ENCODE peak calls at places on chromosomes 11 and 22, in five cellular contexts. C is DND-41, M is PC-9, F is PC-3, W is GM23248. R is an unnamed sample. For H3K4me1, the result is how much of the 10 kb centered on the place peaks cover.

GRCh38 chr11:76166314-76166713 is 40.0 kb downstream of the WNT11 start:
- DNase-seq in C (no peak), F (no peak), M (no peak), W (no peak), R (no peak)

GRCh38 chr11:61554172-61554988 is 26.5 kb downstream of the SYT7 start:
- DNase-seq in C (no peak), W (no peak), F (no peak), M (no peak), R (no peak)

GRCh38 chr11:62439785-62440602 is 21.2 kb downstream of the SCGB1A1 start:
- DNase-seq in W (peak), C (no peak), F (peak), M (no peak), R (peak)

GRCh38 chr11:66749091-66749490 is 20.1 kb upstream of the SPTBN2 start:
- DNase-seq in W (no peak), F (peak), C (no peak), M (peak), R (no peak)

GRCh38 chr11:105719073-105719846 is 109.4 kb downstream of the GRIA4 start:
- DNase-seq in C (no peak), F (peak), M (peak), W (no peak), R (peak)

GRCh38 chr11:115911656-115912055 is 407.4 kb upstream of the CADM1 start:
- DNase-seq in M (no peak), F (no peak), C (no peak), W (no peak), R (no peak)

GRCh38 chr11:113581713-113582112 is 106.5 kb upstream of the DRD2 start:
- DNase-seq in C (no peak), M (no peak), W (no peak), F (no peak), R (no peak)

GRCh38 chr22:28034760-28035401 is 115.8 kb upstream of the PITPNB start:
- DNase-seq in C (peak), M (no peak), F (peak), W (peak), R (peak)

GRCh38 chr22:29031236-29031982 is 30.2 kb downstream of the C22orf31 start:
- DNase-seq in C (no peak), M (peak), F (peak), W (peak), R (peak)

GRCh38 chr22:21068681-21069276 is 23.0 kb downstream of the LRRC74B start:
- DNase-seq in W (no peak), C (no peak), M (no peak), F (no peak), R (no peak)

GRCh38 chr11:2129699-2130366 is 9.4 kb downstream of the IGF2 start:
- DNase-seq in M (no peak), W (no peak), C (no peak), F (no peak), R (no peak)

GRCh38 chr11:32334822-32335221 is 100.5 kb downstream of the WT1 start:
- DNase-seq in M (no peak), F (peak), C (peak), W (peak), R (no peak)

GRCh38 chr11:73916435-73916834 is 34.4 kb upstream of the DNAJB13 start:
- DNase-seq in M (no peak), F (peak), C (no peak), W (peak), R (peak)

GRCh38 chr11:75066061-75066460 is 30.6 kb downstream of the OR2AT4 start:
- DNase-seq in F (peak), C (no peak), M (no peak), W (no peak), R (peak)

GRCh38 chr22:39926175-39927152 is 25.6 kb downstream of the GRAP2 start:
- DNase-seq in W (no peak), C (peak), F (no peak), M (no peak), R (no peak)

GRCh38 chr11:64074239-64074638 is 38.5 kb downstream of the FLRT1 start:
- DNase-seq in F (no peak), M (no peak), C (no peak), W (peak), R (no peak)

GRCh38 chr11:44605068-44605708 is 39.7 kb downstream of the CD82 start:
- DNase-seq in F (no peak), M (no peak), W (no peak), C (no peak), R (no peak)

GRCh38 chr11:78414321-78415051 is 3.1 kb downstream of the GAB2 start:
- DNase-seq in W (peak), C (no peak), M (no peak), F (peak), R (no peak)

GRCh38 chr11:61480936-61481335 is 27.6 kb upstream of the LRRC10B start:
- DNase-seq in F (peak), C (peak), M (peak), W (no peak), R (no peak)

DNA sequence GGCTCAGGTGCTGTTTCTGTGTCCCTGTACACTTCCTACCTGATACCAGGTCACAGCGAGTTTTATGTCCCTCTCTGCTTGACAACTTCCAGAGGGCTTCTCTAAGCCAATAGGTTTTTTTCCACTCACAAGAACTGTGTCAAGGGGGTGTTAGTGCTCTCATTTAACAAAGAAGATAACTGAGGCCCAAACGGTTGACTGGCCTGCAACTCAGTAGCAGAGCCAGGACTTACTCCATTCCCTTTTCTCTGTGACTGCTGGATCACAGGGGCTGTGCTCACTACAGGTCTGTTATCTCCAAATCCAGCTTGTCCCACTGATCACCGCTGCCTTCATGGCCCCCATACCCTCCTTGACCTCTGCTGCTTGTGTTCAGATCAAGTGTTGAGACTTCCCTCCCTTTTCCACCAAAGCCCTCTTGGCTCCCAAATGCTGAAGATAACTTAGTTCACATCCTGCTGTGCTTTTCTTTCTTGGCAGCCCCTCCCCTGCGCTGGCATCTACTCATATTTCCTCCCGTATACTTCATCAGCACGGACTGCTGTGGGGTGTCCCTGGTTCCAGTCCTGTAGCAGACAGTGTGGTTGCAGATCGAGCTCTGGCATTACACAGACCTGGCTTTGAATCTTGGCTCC is 41.3 kb downstream of the POU2F3 start:
- DNase-seq in F (no peak), W (no peak), M (no peak), C (no peak), R (no peak)
- TF ChIP-seq EZH2 in F (no peak), W (no peak), M (no peak), C (no peak), R (no peak)

DNA sequence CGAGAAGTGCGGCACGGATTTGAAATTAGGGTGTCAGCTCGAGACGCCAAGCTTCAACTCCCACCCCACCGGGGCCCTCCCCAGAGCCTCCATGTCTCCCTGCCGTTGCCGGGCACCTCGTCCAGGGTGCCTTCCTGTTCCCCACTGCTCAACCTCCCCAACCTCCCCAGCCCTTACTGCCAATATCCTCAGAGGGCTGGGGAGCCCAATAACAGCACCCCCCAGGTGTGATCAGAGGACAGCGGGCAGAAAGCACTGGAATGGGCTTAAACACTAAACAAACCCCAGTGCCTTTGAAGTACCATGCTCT is 1336.4 kb downstream of the TBC1D22A start:
- DNase-seq in C (peak), F (no peak), W (no peak), M (no peak), R (no peak)
- H3K4me1 ChIP-seq in C (half or more), F (under half), W (under half), M (under half), R (under half)

DNA sequence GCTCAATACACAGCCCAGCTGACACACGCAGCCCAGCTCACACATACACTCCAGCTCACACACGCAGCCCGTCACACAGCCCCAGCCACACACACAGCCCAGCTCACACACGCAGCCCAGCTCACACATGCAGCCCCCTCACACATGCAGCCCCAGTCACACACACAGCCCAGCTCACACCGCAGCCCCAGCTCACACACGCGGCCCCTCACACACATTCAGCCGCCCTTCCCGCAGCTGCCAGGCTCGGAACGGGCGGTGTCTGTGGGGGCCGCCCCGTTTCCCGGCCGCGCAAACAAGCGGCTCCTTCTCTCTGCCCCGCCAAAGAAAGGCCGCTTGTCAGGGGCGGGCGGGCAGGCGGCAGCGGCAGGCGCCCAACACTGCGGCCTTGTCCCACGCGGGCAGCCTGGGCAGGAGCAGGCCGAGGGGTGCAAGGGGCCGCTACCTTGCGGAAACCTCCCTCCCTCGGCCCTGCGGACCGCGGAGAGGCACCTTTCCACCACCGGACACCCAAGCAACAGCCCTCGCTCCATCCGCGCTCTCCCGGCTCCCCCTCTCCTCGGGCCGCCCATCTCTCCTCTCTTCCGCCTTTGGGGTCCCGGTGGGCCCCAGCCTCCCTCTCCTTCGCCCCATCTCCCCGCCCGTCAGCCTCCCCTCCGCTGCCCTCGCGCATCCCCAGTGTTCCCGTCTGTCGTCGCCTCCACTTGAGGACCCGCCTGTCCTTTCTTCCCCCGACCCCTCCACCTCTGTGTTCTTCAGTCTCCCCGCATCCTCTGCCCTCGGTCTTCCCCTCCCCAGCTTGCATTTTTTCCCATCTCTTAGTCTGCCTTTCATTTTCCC is 2.2 kb downstream of the PHLDB1 start:
- DNase-seq in C (no peak), M (no peak), W (peak), F (no peak), R (peak)
- TF ChIP-seq EZH2 in C (no peak), M (no peak), W (no peak), F (no peak), R (no peak)

DNA sequence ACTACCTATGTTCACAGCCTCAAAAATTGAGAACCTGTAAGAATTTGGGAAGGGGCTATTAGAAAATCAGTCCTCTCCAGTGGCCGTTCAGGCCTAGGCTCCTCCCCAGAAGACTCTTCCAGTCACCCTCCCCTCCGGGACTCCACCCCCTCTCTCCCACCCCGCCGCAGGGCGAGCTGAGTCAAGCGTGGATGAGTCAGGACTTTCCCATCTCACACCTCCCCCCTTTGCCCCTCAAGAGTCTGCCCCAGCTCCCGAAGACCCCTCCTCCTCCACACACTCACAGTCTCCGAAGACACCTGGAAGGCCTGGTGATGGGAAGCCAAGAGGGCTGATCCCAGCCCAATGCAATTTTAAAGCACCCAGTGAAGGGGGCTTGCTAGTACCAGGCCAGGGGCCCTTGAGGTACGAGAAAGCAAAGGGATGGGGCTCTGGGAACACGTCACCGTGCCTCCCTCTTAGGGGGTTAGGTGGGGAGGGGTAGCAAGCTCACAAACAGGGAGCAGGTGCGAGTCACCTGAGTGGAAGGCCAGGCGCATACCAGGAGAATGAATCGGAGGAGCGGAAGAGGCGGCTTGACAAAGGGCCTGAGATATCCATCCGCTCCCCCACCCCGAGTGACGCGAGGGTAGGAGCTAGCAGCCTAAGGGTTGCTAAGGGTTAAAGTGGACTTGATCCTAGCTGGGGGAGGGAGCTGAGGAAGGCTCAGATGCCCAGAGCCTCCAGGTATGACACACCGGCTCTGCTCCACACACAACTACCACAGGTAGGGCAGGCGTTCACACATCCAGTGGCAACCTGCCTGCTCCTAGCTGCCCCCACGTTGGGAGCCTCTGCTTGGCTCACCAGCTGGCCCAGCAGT is 13.6 kb downstream of the BCL9L start:
- DNase-seq in C (peak), F (peak), W (peak), M (peak), R (peak)
- H3K4me1 ChIP-seq in C (half or more), F (half or more), W (half or more), M (half or more), R (half or more)

DNA sequence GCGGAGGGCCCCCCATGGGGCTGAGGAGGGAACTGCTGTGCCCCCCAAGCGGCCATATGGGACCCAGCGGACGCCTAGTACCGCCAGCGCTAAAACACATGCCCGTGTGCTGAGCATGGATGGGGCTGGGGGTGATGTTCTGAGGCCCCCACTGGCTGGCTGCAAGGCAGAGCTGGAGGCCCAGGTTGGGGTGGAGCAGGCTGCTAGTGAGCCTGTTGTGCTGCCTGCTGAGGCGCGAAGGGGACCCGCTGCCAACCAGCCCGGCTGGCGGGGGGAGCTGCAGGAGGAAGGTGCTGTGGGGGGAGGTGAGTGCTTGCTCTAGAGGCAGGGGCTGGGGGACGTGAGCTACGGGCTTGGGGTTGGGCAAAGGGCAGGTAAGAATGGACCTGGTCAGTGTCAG is 3.2 kb downstream of the PCNX3 start:
- DNase-seq in W (no peak), C (no peak), F (no peak), M (no peak), R (no peak)
- TF ChIP-seq EZH2 in W (no peak), C (no peak), F (no peak), M (no peak), R (no peak)

DNA sequence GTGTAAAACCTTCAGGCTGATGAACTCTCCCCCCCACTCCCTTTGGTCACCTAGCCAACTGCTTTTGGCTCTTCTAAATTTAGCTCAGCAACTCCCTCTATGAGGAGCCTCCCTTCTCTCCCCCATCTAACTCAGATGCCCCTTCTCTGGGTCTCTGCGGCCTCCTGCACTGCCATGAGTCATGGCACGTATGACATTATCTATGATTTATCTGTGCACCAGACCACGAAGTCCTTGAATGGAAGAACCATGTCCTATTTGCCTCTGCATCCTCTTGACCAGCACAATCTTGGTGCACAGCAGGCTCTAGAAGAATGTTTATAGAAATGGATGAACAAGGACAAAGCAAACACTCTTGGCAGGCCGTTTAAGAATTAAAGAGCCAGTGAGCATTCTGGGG is 46.0 kb downstream of the RPL27A start:
- DNase-seq in C (no peak), W (peak), F (peak), M (no peak), R (peak)
- H3K4me1 ChIP-seq in C (under half), W (under half), F (under half), M (under half), R (under half)

GRCh38 chr22:44736581-44737413 is 15.6 kb upstream of the ARHGAP8 start:
- DNase-seq in F (no peak), M (no peak), W (peak), C (no peak), R (no peak)

GRCh38 chr22:44737414-44738346 is 14.7 kb upstream of the ARHGAP8 start:
- DNase-seq in F (no peak), C (no peak), W (no peak), M (no peak), R (no peak)

GRCh38 chr22:44740307-44740706 is 12.1 kb upstream of the ARHGAP8 start:
- DNase-seq in W (no peak), M (no peak), C (no peak), F (no peak), R (no peak)

GRCh38 chr22:44739024-44739423 is 13.4 kb upstream of the ARHGAP8 start:
- DNase-seq in C (no peak), F (no peak), M (no peak), W (no peak), R (no peak)

GRCh38 chr22:44738347-44738715 is 14.0 kb upstream of the ARHGAP8 start:
- DNase-seq in F (peak), W (peak), M (peak), C (no peak), R (no peak)
- TF ChIP-seq EZH2 in F (no peak), W (no peak), M (no peak), C (no peak), R (no peak)

GRCh38 chr11:16814410-16815046 is 76.1 kb downstream of the C11orf58 start:
- DNase-seq in C (no peak), F (no peak), W (no peak), M (no peak), R (no peak)
- H3K4me1 ChIP-seq in C (under half), F (under half), W (under half), M (under half), R (under half)

GRCh38 chr11:45803981-45804805 is 756 bp upstream of the SLC35C1 start:
- DNase-seq in C (peak), M (peak), F (peak), W (peak), R (peak)
- TF ChIP-seq EZH2 in C (no peak), M (no peak), F (no peak), W (no peak), R (no peak)

R was measured in astrocyte.